ENCODE peak calls at places on chromosomes 3 and 15, in five cellular contexts. H is upper lobe of right lung, W is esophagus muscularis mucosa, D is A549, T is body of pancreas. K is an unnamed sample. For H3K9me3, the result is how much of the 10 kb centered on the place peaks cover.

GRCh38 chr15:65827065-65827464 is 35.0 kb upstream of the DENND4A start:
- DNase-seq in H (no peak), W (no peak), D (no peak), T (no peak), K (no peak)

GRCh38 chr15:79492065-79492464 is 59.9 kb downstream of the MINAR1 start:
- DNase-seq in H (no peak), W (no peak), D (no peak), T (no peak), K (no peak)

GRCh38 chr3:53802256-53802880 is 43.9 kb downstream of the CHDH start:
- DNase-seq in H (peak), W (no peak), D (no peak), T (no peak), K (no peak)

GRCh38 chr3:53705024-53705750 is 141.0 kb downstream of the CHDH start:
- DNase-seq in H (no peak), W (peak), D (no peak), T (no peak), K (no peak)

GRCh38 chr15:67025719-67026118 is 39.7 kb upstream of the SMAD3 start:
- DNase-seq in H (no peak), W (no peak), D (peak), T (no peak), K (peak)

GRCh38 chr3:194328080-194328571 is 23.0 kb downstream of the CPN2 start:
- DNase-seq in H (no peak), W (no peak), D (peak), T (peak), K (no peak)

GRCh38 chr15:66873856-66874255 is 171.8 kb downstream of the SMAD6 start:
- DNase-seq in H (no peak), W (peak), D (no peak), T (no peak), K (no peak)

GRCh38 chr3:44529927-44530326 is 25.1 kb upstream of the ZKSCAN7 start:
- DNase-seq in H (no peak), W (no peak), D (no peak), T (no peak), K (no peak)

GRCh38 chr3:142904639-142905441 is 16.0 kb upstream of the PCOLCE2 start:
- DNase-seq in H (no peak), W (no peak), D (no peak), T (no peak), K (no peak)

GRCh38 chr15:81373996-81374395 is at the start of gene TMC3:
- DNase-seq in H (no peak), W (no peak), D (no peak), T (no peak), K (no peak)

GRCh38 chr15:62976301-62976842 is 66.2 kb upstream of the TPM1 start:
- DNase-seq in H (no peak), W (no peak), D (no peak), T (no peak), K (no peak)

GRCh38 chr3:73740041-73740440 is 115.3 kb upstream of the PDZRN3 start:
- DNase-seq in H (no peak), W (no peak), D (no peak), T (no peak), K (no peak)

GRCh38 chr3:136913168-136913567 is 44.6 kb upstream of the IL20RB start:
- DNase-seq in H (no peak), W (no peak), D (no peak), T (no peak), K (no peak)

GRCh38 chr3:22175899-22176298 is 424.9 kb upstream of the ZNF385D start:
- DNase-seq in H (no peak), W (no peak), D (no peak), T (no peak), K (no peak)

GRCh38 chr15:35170216-35170615 is 85.1 kb upstream of the NANOGP8 start:
- DNase-seq in H (no peak), W (no peak), D (no peak), T (no peak), K (no peak)

GRCh38 chr3:52233108-52233591 is 5.8 kb downstream of the TWF2 start:
- DNase-seq in H (no peak), W (no peak), D (no peak), T (no peak), K (no peak)

GRCh38 chr15:58755350-58755749 is 5.8 kb upstream of the ADAM10 start:
- DNase-seq in H (no peak), W (no peak), D (no peak), T (no peak), K (no peak)

GRCh38 chr3:78757734-78758133 is 1010.1 kb downstream of the ROBO1 start:
- DNase-seq in H (no peak), W (no peak), D (no peak), T (no peak), K (no peak)

GRCh38 chr3:143135150-143135549 is 15.6 kb downstream of the CHST2 start:
- DNase-seq in H (no peak), W (no peak), D (peak), T (no peak), K (no peak)

GRCh38 chr3:16885948-16886683 is 1.4 kb downstream of the PLCL2 start:
- DNase-seq in H (no peak), W (no peak), D (no peak), T (no peak), K (no peak)

DNA sequence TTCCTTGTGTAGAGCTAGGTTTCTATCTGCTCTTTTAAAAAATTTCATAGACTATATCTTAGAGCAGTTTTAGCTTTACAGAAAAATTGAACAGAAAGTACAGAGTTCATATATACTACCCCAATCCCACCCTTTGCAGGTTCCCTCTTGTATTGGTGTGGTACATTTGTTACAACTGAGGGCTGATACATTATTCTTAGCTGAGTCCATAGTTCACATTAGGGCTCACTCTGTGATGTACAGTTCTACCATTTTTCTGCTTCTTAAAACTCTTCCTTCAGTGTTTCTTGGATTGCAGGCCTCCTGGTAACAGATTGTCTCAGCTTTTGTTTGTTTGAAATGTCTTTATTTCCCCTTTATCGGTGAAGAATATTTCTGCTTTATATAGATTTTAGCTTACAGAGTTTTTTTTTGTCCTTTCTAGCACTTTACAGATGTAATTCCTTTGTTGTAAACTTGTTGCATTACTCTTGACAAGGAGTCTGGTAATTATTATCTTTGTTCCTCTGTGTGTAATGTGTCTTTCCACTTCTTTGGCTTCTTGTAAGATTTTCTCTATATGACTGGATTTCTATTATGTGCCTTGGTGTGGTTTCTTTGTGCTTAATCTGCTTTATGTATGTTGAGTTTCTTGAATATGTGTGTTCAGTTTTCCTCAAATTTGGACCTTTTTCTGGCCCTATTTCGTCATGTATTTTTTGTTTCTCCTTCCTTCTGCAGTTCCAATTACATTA is 25.3 kb downstream of the MEF2A start:
- DNase-seq in H (no peak), W (no peak), D (no peak), T (no peak), K (no peak)
- H3K9me3 ChIP-seq in H (under half), W (under half), D (under half), T (under half), K (under half)

GRCh38 chr3:182843478-182843877 is 50.2 kb downstream of the ATP11B start:
- DNase-seq in H (no peak), W (no peak), D (no peak), T (no peak), K (no peak)

GRCh38 chr3:182837855-182838454 is 44.7 kb downstream of the ATP11B start:
- DNase-seq in H (no peak), W (no peak), D (no peak), T (no peak), K (no peak)
- TF ChIP-seq CTCF in H (peak), W (peak), D (peak), T (peak), K (no peak)

GRCh38 chr15:25054329-25054728 is 99.5 kb downstream of the SNRPN start:
- DNase-seq in H (no peak), W (no peak), D (no peak), T (no peak), K (no peak)

GRCh38 chr15:25051399-25052154 is 96.8 kb downstream of the SNRPN start:
- DNase-seq in H (peak), W (peak), D (no peak), T (peak), K (no peak)

GRCh38 chr15:25052191-25052999 is 97.6 kb downstream of the SNRPN start:
- DNase-seq in H (peak), W (no peak), D (no peak), T (peak), K (no peak)

GRCh38 chr15:25054943-25055342 is 100.2 kb downstream of the SNRPN start:
- DNase-seq in H (peak), W (no peak), D (no peak), T (no peak), K (no peak)

GRCh38 chr15:25053000-25053815 is 98.4 kb downstream of the SNRPN start:
- DNase-seq in H (peak), W (peak), D (no peak), T (peak), K (no peak)
- H3K9me3 ChIP-seq in H (half or more), W (half or more), D (half or more), T (under half), K (half or more)

GRCh38 chr15:78396976-78397375 is 41.0 kb upstream of the IREB2 start:
- DNase-seq in H (peak), W (no peak), D (peak), T (peak), K (no peak)
- TF ChIP-seq CTCF in H (peak), W (no peak), D (peak), T (peak), K (peak)

GRCh38 chr15:60720084-60720483 is 241.1 kb upstream of the ICE2 start:
- DNase-seq in H (no peak), W (no peak), D (no peak), T (no peak), K (no peak)

GRCh38 chr15:60721232-60721576 is 242.3 kb upstream of the ICE2 start:
- DNase-seq in H (no peak), W (no peak), D (no peak), T (no peak), K (no peak)

GRCh38 chr15:60720493-60721231 is 241.7 kb upstream of the ICE2 start:
- DNase-seq in H (no peak), W (no peak), D (no peak), T (no peak), K (no peak)

GRCh38 chr15:60717008-60717407 is 238.1 kb upstream of the ICE2 start:
- DNase-seq in H (no peak), W (no peak), D (no peak), T (no peak), K (no peak)

DNA sequence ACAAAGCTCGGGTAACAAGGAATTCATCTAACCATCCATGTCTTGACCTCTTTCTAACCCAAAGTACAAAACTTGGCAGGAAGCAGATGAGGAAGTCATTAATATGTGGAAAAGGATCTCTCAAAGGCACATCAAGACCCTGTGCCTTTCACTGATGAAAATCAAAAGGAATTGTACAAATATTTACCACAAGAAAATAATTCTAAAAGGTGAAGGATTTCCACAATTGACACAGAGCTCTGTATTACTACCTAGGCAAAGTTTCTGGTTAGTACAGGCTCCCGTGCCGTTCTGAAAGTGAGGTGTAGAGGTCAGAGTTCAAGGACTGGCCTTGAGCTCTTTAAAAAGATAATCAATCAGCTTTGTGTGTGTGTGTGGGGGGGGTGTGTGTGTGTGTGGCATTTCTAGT is 239.7 kb upstream of the ICE2 start:
- DNase-seq in H (no peak), W (no peak), D (no peak), T (no peak), K (no peak)
- H3K9me3 ChIP-seq in H (under half), W (under half), D (under half), T (under half), K (under half)

DNA sequence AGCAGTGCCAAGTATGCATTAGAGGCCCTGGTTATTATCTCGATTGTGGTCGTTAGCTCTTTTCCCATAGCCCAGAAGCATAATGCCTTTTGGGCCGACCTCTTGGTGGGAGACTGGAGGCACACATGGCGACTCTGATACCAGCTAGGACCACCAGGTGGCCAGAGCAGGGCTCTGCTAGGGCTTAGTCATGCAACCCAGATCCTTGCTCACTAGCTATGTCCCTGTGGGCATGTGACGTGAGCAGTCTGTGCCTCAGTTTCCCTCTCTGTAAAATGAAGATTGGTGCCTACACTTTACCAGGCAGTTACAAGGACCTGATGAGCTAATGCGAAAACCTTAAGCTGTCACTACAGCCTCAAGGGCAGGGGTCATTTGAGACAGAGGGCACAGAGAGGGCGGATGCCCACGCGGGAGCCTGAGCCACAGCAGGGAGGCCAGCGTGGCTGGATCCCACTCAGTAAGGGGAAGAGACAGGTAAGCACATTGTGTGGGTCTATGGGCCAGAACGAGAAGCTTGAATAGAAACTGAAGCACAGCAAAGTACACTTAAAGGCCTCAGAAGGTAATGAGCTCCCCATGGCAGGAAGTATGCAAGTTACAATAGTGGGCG is 8.8 kb downstream of the KLF15 start:
- DNase-seq in H (no peak), W (no peak), D (no peak), T (no peak), K (no peak)
- TF ChIP-seq CTCF in H (peak), W (no peak), D (no peak), T (no peak), K (no peak)

K was measured in heart left ventricle.